ENCODE peak calls at places on chromosome 12, in six cellular contexts. Y is cardiac muscle cell; U is uterus; M is CD4-positive, CD25-positive, alpha-beta regulatory T cell; C is stomach; D is naive thymus-derived CD4-positive, alpha-beta T cell. X is an unnamed sample. For H3K27me3, H3K36me3 and H3K4me1, the result is how much of the 10 kb centered on the place peaks cover.

GRCh38 chr12:59431266-59431665 is 164.6 kb upstream of the SLC16A7 start:
- DNase-seq in Y (no peak), U (no peak), M (no peak), C (no peak), D (no peak), X (no peak)

GRCh38 chr12:101939856-101940265 is 62.5 kb downstream of the DRAM1 start:
- DNase-seq in Y (peak), U (peak), M (peak), C (peak), D (peak), X (peak)

GRCh38 chr12:70469221-70469820 is 103.2 kb downstream of the KCNMB4 start:
- DNase-seq in Y (no peak), U (no peak), M (no peak), C (no peak), D (no peak), X (no peak)

GRCh38 chr12:59444932-59445331 is 150.9 kb upstream of the SLC16A7 start:
- DNase-seq in Y (no peak), U (no peak), M (peak), C (no peak), D (no peak), X (no peak)

GRCh38 chr12:6697584-6698351 is 2.8 kb downstream of the PIANP start:
- DNase-seq in Y (peak), U (no peak), M (peak), C (peak), D (no peak), X (peak)

GRCh38 chr12:26754148-26754547 is 78.8 kb downstream of the ITPR2 start:
- DNase-seq in Y (no peak), U (no peak), M (no peak), C (no peak), D (no peak), X (no peak)

GRCh38 chr12:107091989-107092641 is 1.2 kb downstream of the CRY1 start:
- DNase-seq in Y (peak), U (peak), M (peak), C (no peak), D (peak), X (peak)

GRCh38 chr12:5806376-5807089 is 138.5 kb downstream of the ANO2 start:
- DNase-seq in Y (no peak), U (no peak), M (no peak), C (no peak), D (no peak), X (no peak)

GRCh38 chr12:116489116-116489515 is 70.1 kb upstream of the MAP1LC3B2 start:
- DNase-seq in Y (no peak), U (no peak), M (no peak), C (no peak), D (no peak), X (no peak)

GRCh38 chr12:67592228-67593011 is 56.1 kb upstream of the DYRK2 start:
- DNase-seq in Y (no peak), U (peak), M (peak), C (no peak), D (no peak), X (peak)

GRCh38 chr12:75481774-75482173 is 1.2 kb downstream of the GLIPR1 start:
- DNase-seq in Y (no peak), U (peak), M (no peak), C (no peak), D (no peak), X (no peak)

GRCh38 chr12:57657744-57658143 is 24.7 kb upstream of the B4GALNT1 start:
- DNase-seq in Y (no peak), U (no peak), M (no peak), C (peak), D (no peak), X (no peak)

GRCh38 chr12:86044396-86044795 is 170.3 kb downstream of the NTS start:
- DNase-seq in Y (no peak), U (no peak), M (no peak), C (no peak), D (no peak), X (no peak)

GRCh38 chr12:131620520-131620919 is 90.4 kb upstream of the SFSWAP start:
- DNase-seq in Y (no peak), U (no peak), M (no peak), C (no peak), D (no peak), X (no peak)
- H3K27me3 ChIP-seq in Y (under half), U (under half), M (under half), C (under half), D (under half), X (under half)

GRCh38 chr12:133145981-133146380 is 15.6 kb downstream of the ZNF10 start:
- DNase-seq in Y (no peak), U (no peak), M (no peak), C (no peak), D (no peak), X (no peak)
- H3K36me3 ChIP-seq in Y (under half), U (under half), M (under half), C (half or more), D (under half), X (under half)

DNA sequence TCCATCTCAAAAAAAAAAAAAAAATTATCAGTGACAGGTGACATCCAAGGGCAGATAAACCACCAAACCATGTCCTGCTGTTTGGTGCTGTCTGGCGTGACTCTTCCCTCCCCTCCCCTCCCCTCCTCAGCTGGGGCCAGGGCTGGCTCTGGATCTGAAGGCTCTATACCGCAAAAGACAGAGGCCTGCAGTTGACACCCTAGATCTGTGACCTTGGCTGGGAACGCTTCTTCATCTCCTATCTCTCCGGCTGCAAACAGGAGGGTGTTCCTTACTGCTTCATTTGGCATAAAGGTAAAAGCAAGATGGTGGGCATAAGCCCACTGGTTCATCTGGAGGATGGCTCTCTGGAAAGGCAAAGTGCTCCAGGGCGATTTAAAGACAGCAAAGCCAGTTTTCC is 126.8 kb upstream of the PRMT8 start:
- DNase-seq in Y (no peak), U (no peak), M (no peak), C (no peak), D (no peak), X (no peak)
- H3K4me1 ChIP-seq in Y (under half), U (under half), M (under half), C (under half), D (under half), X (under half)

DNA sequence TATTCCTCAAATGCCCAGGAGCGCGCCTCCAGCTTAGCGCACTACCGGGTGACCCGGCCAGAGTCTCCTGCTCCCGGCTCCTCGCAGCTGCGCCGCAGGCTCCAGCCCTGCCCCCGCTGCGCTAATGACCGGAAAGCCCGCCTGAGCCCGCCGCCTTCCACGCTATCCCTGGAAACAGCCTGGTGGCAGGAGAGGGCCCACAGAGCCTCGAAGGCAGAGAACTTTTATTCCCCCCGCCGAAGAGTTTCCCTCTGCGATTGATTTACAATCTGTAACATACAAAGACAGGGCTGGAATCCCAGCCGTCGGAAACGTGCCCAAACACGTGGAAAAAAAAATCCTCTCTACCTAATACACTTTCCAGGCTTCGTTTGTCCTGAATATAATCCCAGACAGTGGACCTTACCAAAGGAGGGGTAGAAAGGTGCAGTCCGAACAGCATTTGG is 1.5 kb downstream of the COL2A1 start:
- DNase-seq in Y (peak), U (no peak), M (no peak), C (peak), D (no peak), X (peak)
- H3K27me3 ChIP-seq in Y (under half), U (under half), M (half or more), C (under half), D (under half), X (under half)

GRCh38 chr12:123726244-123726643 is 14.1 kb downstream of the ATP6V0A2 start:
- DNase-seq in Y (no peak), U (no peak), M (no peak), C (no peak), D (no peak), X (no peak)
- H3K36me3 ChIP-seq in Y (under half), U (under half), M (half or more), C (half or more), D (under half), X (under half)

GRCh38 chr12:124769166-124769530 is 94.5 kb downstream of the SCARB1 start:
- DNase-seq in Y (no peak), U (no peak), M (no peak), C (no peak), D (no peak), X (no peak)
- H3K4me1 ChIP-seq in Y (under half), U (under half), M (under half), C (under half), D (under half), X (under half)

GRCh38 chr12:109307051-109307450 is 2.0 kb downstream of the FOXN4 start:
- DNase-seq in Y (no peak), U (no peak), M (no peak), C (no peak), D (no peak), X (no peak)
- H3K27me3 ChIP-seq in Y (half or more), U (under half), M (under half), C (under half), D (under half), X (under half)

DNA sequence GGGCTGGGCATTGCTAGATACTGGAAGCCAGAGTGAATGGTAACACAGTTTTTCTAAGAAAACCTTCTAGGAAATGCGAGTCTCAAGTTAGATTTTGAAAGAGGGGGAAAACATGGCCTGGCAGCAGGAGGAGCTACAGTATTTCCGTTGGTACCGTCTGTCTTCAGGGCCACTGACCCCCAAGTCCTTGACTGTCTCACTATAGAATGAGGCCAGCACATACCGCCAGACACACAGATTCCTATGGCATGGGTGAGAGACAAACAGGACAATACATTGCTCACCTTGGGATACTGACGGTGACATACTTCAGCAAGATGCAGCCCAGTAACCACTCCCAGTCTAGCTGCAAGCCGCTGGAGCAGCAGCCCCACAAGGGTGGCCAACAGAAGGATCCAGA is 21.7 kb downstream of the SLC11A2 start:
- DNase-seq in Y (no peak), U (no peak), M (no peak), C (no peak), D (no peak), X (no peak)
- H3K36me3 ChIP-seq in Y (under half), U (under half), M (under half), C (half or more), D (under half), X (under half)

GRCh38 chr12:12214201-12214600 is 52.6 kb downstream of the LRP6 start:
- DNase-seq in Y (no peak), U (no peak), M (no peak), C (no peak), D (no peak), X (no peak)
- H3K4me1 ChIP-seq in Y (under half), U (under half), M (under half), C (under half), D (under half), X (half or more)

X was measured in HAP-1.